ENCODE peak calls at places on chromosomes 6 and 20, in five cellular contexts. O, U, I, W and J are unnamed samples.

GRCh38 chr20:25247666-25248500 is at the start of gene PYGB:
- DNase-seq in U (peak), W (peak), I (peak), O (peak), J (peak)

GRCh38 chr6:30719356-30719755 is 796 bp upstream of the TUBB start:
- DNase-seq in I (no peak), W (no peak), U (no peak), O (no peak), J (no peak)

GRCh38 chr6:83038246-83038645 is 27.4 kb downstream of the UBE3D start:
- DNase-seq in O (no peak), U (no peak), W (no peak), I (no peak), J (no peak)

GRCh38 chr6:158572653-158573541 is 13.0 kb downstream of the TMEM181 start:
- DNase-seq in O (no peak), U (no peak), I (no peak), W (no peak), J (no peak)

GRCh38 chr6:161228096-161228495 is 45.8 kb downstream of the AGPAT4 start:
- DNase-seq in O (no peak), U (no peak), W (no peak), I (no peak), J (no peak)

GRCh38 chr6:166173292-166173951 is 5.8 kb upstream of the TBXT start:
- DNase-seq in I (peak), O (no peak), W (peak), U (no peak), J (no peak)

GRCh38 chr6:83430606-83431544 is at the start of gene ME1:
- DNase-seq in U (peak), O (peak), W (peak), I (peak), J (peak)

GRCh38 chr6:163983601-163984445 is 569.3 kb downstream of the QKI start:
- DNase-seq in O (no peak), I (no peak), W (no peak), U (no peak), J (no peak)

GRCh38 chr6:159727717-159728440 is 573 bp downstream of the WTAP start:
- DNase-seq in O (no peak), W (no peak), U (peak), I (no peak), J (peak)

GRCh38 chr6:122381494-122382083 is 17.9 kb upstream of the HSF2 start:
- DNase-seq in U (peak), I (peak), W (peak), O (peak), J (peak)

GRCh38 chr6:11085758-11086435 is 7.7 kb upstream of the SMIM13 start:
- DNase-seq in O (peak), W (no peak), U (peak), I (no peak), J (peak)

GRCh38 chr6:93849857-93850256 is 430.5 kb upstream of the EPHA7 start:
- DNase-seq in O (no peak), I (no peak), U (peak), W (no peak), J (no peak)

GRCh38 chr6:90131614-90132423 is 164.8 kb downstream of the BACH2 start:
- DNase-seq in I (no peak), O (peak), U (no peak), W (no peak), J (peak)

GRCh38 chr6:364609-365540 is 26.7 kb upstream of the IRF4 start:
- DNase-seq in O (no peak), I (no peak), W (peak), U (no peak), J (no peak)

GRCh38 chr6:32153252-32153834 is 598 bp upstream of the PPT2 start:
- DNase-seq in O (peak), W (peak), U (peak), I (no peak), J (no peak)

GRCh38 chr20:2208897-2209296 is 86.9 kb upstream of the TGM3 start:
- DNase-seq in I (no peak), U (no peak), O (no peak), W (no peak), J (no peak)

GRCh38 chr6:1380625-1381396 is 8.6 kb upstream of the FOXF2 start:
- DNase-seq in U (no peak), O (no peak), W (no peak), I (no peak), J (no peak)

GRCh38 chr6:88502391-88502790 is 336.2 kb upstream of the CNR1 start:
- DNase-seq in U (no peak), O (no peak), W (no peak), I (no peak), J (no peak)

DNA sequence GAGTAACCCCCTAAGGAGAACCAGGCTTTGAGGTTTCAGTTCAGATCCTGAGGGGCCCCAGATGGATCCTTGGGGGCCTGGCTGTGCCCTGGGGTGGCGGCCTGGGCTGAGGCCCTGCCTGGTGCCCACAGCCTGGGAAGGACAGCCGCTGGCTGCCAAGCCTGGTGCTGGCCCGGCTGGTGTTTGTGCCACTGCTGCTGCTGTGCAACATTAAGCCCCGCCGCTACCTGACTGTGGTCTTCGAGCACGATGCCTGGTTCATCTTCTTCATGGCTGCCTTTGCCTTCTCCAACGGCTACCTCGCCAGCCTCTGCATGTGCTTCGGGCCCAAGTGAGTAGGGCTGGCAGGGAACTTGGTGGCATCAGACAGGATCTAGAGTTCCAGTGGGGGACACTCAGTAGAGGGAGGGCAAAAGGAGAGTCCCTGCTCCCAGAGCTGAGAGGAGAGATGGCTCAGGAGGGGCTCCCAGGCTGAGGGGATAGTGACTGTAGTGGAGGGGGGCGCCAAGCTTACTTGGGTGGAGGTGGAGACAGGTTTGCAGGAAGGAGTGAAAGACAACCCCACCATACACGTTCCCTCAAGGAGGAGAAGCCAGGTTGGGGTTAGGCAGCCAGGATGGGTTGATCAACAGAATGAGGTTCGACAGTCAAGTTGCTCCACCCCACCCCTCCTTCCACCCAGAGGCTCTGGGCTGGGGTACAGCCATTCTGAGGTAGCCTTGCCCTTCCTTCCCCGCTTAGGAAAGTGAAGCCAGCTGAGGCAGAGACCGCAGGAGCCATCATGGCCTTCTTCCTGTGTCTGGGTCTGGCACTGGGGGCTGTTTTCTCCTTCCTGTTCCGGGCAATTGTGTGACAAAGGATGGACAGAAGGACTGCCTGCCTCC is 9.5 kb downstream of the SLC29A1 start:
- DNase-seq in I (no peak), O (no peak), W (no peak), U (no peak), J (no peak)
- TF ChIP-seq CTCF in I (no peak), O (no peak), W (no peak), U (no peak), J (no peak)

GRCh38 chr6:152893187-152893586 is 89.7 kb downstream of the FBXO5 start:
- DNase-seq in U (no peak), I (no peak), W (no peak), O (no peak), J (no peak)
- TF ChIP-seq CTCF in U (no peak), I (no peak), W (no peak), O (no peak), J (no peak)

GRCh38 chr20:36504295-36504694 is 37.0 kb upstream of the MYL9 start:
- DNase-seq in I (no peak), W (no peak), O (no peak), U (no peak), J (no peak)
- TF ChIP-seq CTCF in I (no peak), W (no peak), O (no peak), U (no peak), J (peak)

DNA sequence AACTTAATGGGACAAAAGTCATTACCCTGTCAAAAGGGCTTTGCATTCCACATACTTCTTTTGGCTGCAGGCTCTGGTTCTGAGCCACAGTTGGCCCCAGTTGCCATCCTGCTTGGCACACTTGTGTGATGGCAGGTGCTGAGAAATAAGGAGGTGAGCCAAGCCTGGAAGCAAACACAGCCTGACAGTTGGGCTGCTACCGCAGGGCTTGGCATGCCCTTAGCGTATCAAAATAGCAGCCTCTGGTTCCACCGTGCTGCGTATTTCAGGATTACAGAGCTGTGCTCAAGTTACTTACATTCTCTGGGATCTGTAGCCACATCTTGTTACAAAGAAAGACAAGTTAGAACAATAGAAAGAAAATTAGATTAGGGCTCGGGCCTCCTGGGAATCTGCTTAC is 11.1 kb downstream of the MTHFD1L start:
- DNase-seq in O (peak), I (no peak), W (no peak), U (no peak), J (no peak)
- TF ChIP-seq CTCF in O (no peak), I (no peak), W (no peak), U (no peak), J (no peak)

DNA sequence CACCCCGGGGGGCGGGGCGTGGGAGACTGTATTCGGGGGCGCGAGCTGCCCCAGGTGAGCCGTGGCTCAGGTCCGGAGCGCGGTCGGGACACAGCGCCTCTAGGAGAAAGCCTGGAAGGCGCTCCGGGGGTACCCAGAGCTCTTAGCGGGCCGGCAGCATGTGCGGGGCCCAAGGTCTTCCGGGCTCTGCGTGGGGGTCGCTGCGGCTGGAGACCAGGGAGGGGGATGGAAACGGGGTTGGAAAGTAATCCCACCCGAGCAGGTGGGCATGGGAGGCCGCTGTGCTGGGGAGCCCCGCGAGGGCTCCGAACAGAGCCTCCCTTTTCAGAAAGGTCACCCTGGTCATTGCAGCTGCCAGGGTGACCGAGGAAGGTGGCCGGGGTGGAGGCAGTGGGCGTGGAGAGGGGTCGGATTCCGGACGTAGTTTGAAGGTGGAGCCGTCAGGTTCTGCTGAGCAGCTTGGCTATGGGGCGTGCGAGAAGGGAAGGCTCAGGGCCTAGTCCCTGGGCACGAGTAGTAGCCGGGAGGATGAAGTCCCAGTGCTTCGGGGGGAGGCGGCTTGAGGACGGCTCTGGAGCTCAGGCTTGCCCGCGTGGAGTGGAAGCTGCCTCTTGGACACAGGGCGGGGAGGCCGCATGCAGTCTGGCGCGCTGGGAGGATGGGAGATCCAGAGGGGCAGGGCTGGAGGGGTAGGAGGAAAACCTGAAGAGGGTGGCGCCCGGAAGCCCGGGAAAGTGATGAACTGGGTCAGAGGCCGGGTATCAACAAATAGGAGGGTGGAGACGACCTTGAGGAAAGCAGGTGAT is at the start of gene SIRT5:
- DNase-seq in I (peak), O (peak), U (peak), W (peak), J (peak)
- TF ChIP-seq CTCF in I (no peak), O (no peak), U (no peak), W (no peak), J (no peak)

DNA sequence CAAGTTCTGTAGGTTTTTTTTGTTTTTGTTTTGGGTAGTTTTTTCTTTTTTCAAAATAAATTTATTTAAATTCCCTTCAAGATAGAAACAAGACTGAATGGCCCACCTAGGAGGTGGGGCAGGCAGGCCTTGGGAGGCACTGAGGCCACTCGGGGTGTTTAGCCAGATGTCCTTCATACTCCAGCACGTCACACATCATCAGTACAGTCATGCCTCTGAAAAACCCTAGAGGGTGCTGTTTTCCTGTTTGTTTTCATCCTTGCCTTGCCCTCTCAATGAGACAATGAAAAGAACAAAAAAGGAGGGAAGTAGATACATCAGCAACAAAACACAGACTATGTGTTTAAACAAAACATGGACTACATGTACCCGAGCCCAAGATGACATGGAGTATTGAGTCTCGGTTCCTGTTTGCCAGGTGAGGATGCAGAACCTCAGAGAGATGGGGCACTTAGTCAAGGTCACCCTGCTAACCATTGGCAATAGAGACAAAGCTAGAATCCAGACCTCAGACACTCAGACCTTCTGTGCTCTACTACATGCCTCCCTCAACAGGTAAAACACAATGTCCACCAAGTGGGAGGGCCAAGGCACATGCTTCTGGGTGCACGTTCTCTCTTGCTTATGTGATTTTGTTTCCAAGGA is 26.8 kb upstream of the CLIC5 start:
- DNase-seq in U (peak), W (peak), O (peak), I (peak), J (peak)
- TF ChIP-seq CTCF in U (peak), W (peak), O (peak), I (peak), J (peak)

GRCh38 chr6:52297433-52297832 is 12.9 kb upstream of the MCM3 start:
- DNase-seq in U (no peak), I (no peak), W (no peak), O (no peak), J (no peak)
- TF ChIP-seq CTCF in U (no peak), I (no peak), W (no peak), O (no peak), J (no peak)

GRCh38 chr20:58691773-58692578 is 624 bp upstream of the NPEPL1 start:
- DNase-seq in O (no peak), U (no peak), W (no peak), I (no peak), J (no peak)
- TF ChIP-seq CTCF in O (no peak), U (no peak), W (no peak), I (no peak), J (no peak)

GRCh38 chr6:73985891-73986290 is 289.9 kb downstream of the CD109 start:
- DNase-seq in I (no peak), U (no peak), O (no peak), W (no peak), J (peak)
- TF ChIP-seq CTCF in I (no peak), U (peak), O (no peak), W (no peak), J (peak)

DNA sequence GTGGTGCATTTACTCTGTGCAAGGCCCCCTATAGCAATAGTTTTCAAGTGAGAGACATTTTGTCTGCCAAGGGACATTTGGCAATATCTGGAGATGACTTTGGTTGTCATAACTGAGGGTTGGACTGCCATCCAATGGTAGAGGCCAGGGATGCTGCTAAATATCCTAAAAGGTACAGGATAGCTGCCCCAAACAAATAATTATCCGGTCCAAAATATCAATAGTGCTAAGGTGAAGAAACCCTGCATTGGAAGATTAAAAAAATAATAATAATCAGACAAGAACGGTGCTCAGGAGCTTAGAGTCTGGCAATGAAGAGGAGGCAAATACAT is 11.3 kb upstream of the FILIP1 start:
- DNase-seq in W (no peak), U (no peak), I (no peak), O (no peak), J (peak)
- TF ChIP-seq CTCF in W (no peak), U (peak), I (peak), O (peak), J (peak)